ENCODE peak calls at places on chromosomes 12 and 14, in seven cellular contexts. S is activated CD4-positive, alpha-beta T cell treated with anti-CD3 and anti-CD28 coated beads, Interleukin-2, amount 50 U/mL, for 1 hour; T is NCI-H1105; N is stimulated activated CD4-positive, alpha-beta T cell treated with anti-CD3 and anti-CD28 coated beads, Interleukin-2, amount 100 ng/mL, for 24 hours; H is fibroblast of the aortic adventitia; X is aorta; O is posterior vena cava. J is an unnamed sample.
A peak's percentile ranks its signal among the peaks of the same experiment; 100 is the strongest.

GRCh38 chr14:92108345-92109254 is 2.2 kb upstream of the ATXN3 start:
- DNase-seq in N (peak; percentile 32), O (no peak), T (no peak), H (no peak), S (no peak), X (no peak), J (no peak)

GRCh38 chr14:23414254-23414653 is 6.2 kb upstream of the MYH6 start:
- DNase-seq in S (no peak), O (no peak), N (no peak), T (no peak), X (no peak), H (no peak), J (no peak)

GRCh38 chr14:63848890-63849289 is 3.9 kb upstream of the SYNE2 start:
- DNase-seq in T (no peak), H (peak; percentile 68), N (no peak), O (no peak), X (no peak), S (no peak), J (no peak)

GRCh38 chr12:81758421-81759214 is 532 bp downstream of the PPFIA2 start:
- DNase-seq in H (peak; percentile 13), N (peak; percentile 23), X (peak; percentile 54), S (no peak), O (peak; percentile 81), T (peak; percentile 57), J (no peak)

GRCh38 chr12:8609061-8609570 is 3.5 kb downstream of the AICDA start:
- DNase-seq in T (peak; percentile 45), H (peak; percentile 78), N (no peak), S (no peak), O (no peak), X (no peak), J (peak; percentile 51)

GRCh38 chr12:8108808-8109398 is 14.5 kb upstream of the CLEC4A start:
- DNase-seq in H (peak; percentile 90), X (peak; percentile 81), T (peak; percentile 38), S (peak; percentile 78), N (peak; percentile 80), O (peak; percentile 88), J (peak; percentile 71)

GRCh38 chr14:59583755-59584154 is 7.1 kb upstream of the CCDC175 start:
- DNase-seq in H (peak; percentile 67), O (no peak), X (peak; percentile 50), N (no peak), S (no peak), T (no peak), J (peak; percentile 43)

GRCh38 chr12:122102331-122102730 is 23.8 kb downstream of the MLXIP start:
- DNase-seq in X (no peak), T (no peak), S (no peak), H (peak; percentile 52), N (no peak), O (no peak), J (no peak)

GRCh38 chr12:2291182-2291832 is 238.5 kb downstream of the CACNA1C start:
- DNase-seq in N (peak; percentile 28), T (peak; percentile 30), X (no peak), O (peak; percentile 69), S (no peak), H (no peak), J (peak; percentile 64)

GRCh38 chr14:68084256-68084655 is 264.7 kb downstream of the RAD51B start:
- DNase-seq in X (no peak), N (no peak), H (peak; percentile 25), O (no peak), S (no peak), T (no peak), J (no peak)

GRCh38 chr14:63542231-63542999 is 762 bp downstream of the PPP2R5E start:
- DNase-seq in S (no peak), O (no peak), N (peak; percentile 24), H (no peak), T (peak; percentile 40), X (peak; percentile 60), J (no peak)

GRCh38 chr12:106369624-106370346 is 12.2 kb downstream of the POLR3B start:
- DNase-seq in T (no peak), S (no peak), O (no peak), N (no peak), H (peak; percentile 78), X (no peak), J (peak; percentile 10)

GRCh38 chr12:82650627-82651337 is 35.9 kb upstream of the TMTC2 start:
- DNase-seq in N (no peak), H (peak; percentile 25), T (no peak), X (no peak), S (no peak), O (no peak), J (peak; percentile 68)

GRCh38 chr14:22865424-22866215 is 5.9 kb upstream of the LRP10 start:
- DNase-seq in S (no peak), X (peak; percentile 47), H (no peak), O (peak; percentile 61), T (no peak), N (no peak), J (no peak)

GRCh38 chr12:106193404-106194215 is 54.2 kb downstream of the CKAP4 start:
- DNase-seq in H (peak; percentile 30), S (no peak), O (no peak), N (no peak), X (no peak), T (no peak), J (no peak)

GRCh38 chr12:98803468-98804209 is 158.5 kb downstream of the APAF1 start:
- DNase-seq in S (no peak), O (no peak), T (no peak), N (no peak), H (peak; percentile 21), X (no peak), J (no peak)

GRCh38 chr12:28955491-28955890 is 193.6 kb upstream of the FAR2 start:
- DNase-seq in H (peak; percentile 59), T (no peak), N (no peak), X (no peak), S (no peak), O (no peak), J (no peak)

GRCh38 chr14:90574640-90575131 is 177.9 kb downstream of the CALM1 start:
- DNase-seq in N (no peak), X (no peak), O (peak; percentile 74), H (no peak), S (no peak), T (peak; percentile 90), J (no peak)

GRCh38 chr14:21526672-21527319 is 650 bp upstream of the SALL2 start:
- DNase-seq in O (no peak), H (no peak), T (peak; percentile 42), S (no peak), N (no peak), X (no peak), J (no peak)

GRCh38 chr12:78864483-78865296 is at the start of gene SYT1:
- DNase-seq in T (peak; percentile 97), H (peak; percentile 87), X (no peak), N (no peak), S (no peak), O (peak; percentile 72), J (peak; percentile 85)

GRCh38 chr14:104891664-104892500 is 26.8 kb downstream of the CEP170B start:
- DNase-seq in T (no peak), X (peak; percentile 41), N (no peak), H (no peak), S (no peak), O (peak; percentile 79), J (no peak)

GRCh38 chr14:22928237-22929103 is 706 bp downstream of the PRMT5 start:
- DNase-seq in X (no peak), H (no peak), T (no peak), N (no peak), O (no peak), S (no peak), J (no peak)

GRCh38 chr14:73100334-73100733 is 36.0 kb upstream of the PSEN1 start:
- DNase-seq in H (no peak), X (no peak), N (no peak), S (no peak), O (no peak), T (no peak), J (no peak)

GRCh38 chr12:104457746-104458644 is 1.2 kb downstream of the CHST11 start:
- DNase-seq in H (peak; percentile 14), S (peak; percentile 61), N (peak; percentile 56), O (peak; percentile 82), X (peak; percentile 62), T (peak; percentile 22), J (no peak)

GRCh38 chr14:98931911-98932310 is 340.1 kb downstream of the BCL11B start:
- DNase-seq in X (no peak), N (peak; percentile 55), S (peak; percentile 62), O (peak; percentile 44), H (no peak), T (no peak), J (no peak)

GRCh38 chr12:102955926-102956737 is 1.3 kb upstream of the ASCL1 start:
- DNase-seq in S (no peak), H (no peak), N (no peak), X (no peak), T (peak; percentile 49), O (no peak), J (no peak)